ENCODE peak calls at places on chromosomes 11 and 22, in seven cellular contexts. One of them, this sample, is unnamed.

GRCh38 chr22:39938509-39938908 is 21.7 kb upstream of the TMA7B start:
- DNase-seq in HT-29: no peak
- DNase-seq in stimulated activated CD4-positive, alpha-beta T cell treated with anti-CD3 and anti-CD28 coated beads, Interleukin-1b, Interleukin-23, amount 100 ng/mL, for 4 hours: peak
- DNase-seq in Calu3: no peak
- DNase-seq in neuronal stem cell: no peak
- DNase-seq in LoVo: no peak
- DNase-seq in type B pancreatic cell: no peak
- DNase-seq in this sample: no peak

GRCh38 chr11:68542617-68543016 is 82.1 kb downstream of the PPP6R3 start:
- DNase-seq in Calu3: no peak
- DNase-seq in LoVo: no peak
- DNase-seq in type B pancreatic cell: no peak
- DNase-seq in stimulated activated CD4-positive, alpha-beta T cell treated with anti-CD3 and anti-CD28 coated beads, Interleukin-1b, Interleukin-23, amount 100 ng/mL, for 4 hours: no peak
- DNase-seq in HT-29: no peak
- DNase-seq in neuronal stem cell: no peak
- DNase-seq in this sample: peak

GRCh38 chr11:13169709-13170108 is 107.9 kb upstream of the BMAL1 start:
- DNase-seq in stimulated activated CD4-positive, alpha-beta T cell treated with anti-CD3 and anti-CD28 coated beads, Interleukin-1b, Interleukin-23, amount 100 ng/mL, for 4 hours: no peak
- DNase-seq in HT-29: no peak
- DNase-seq in neuronal stem cell: no peak
- DNase-seq in type B pancreatic cell: no peak
- DNase-seq in Calu3: peak
- DNase-seq in LoVo: peak
- DNase-seq in this sample: peak

GRCh38 chr11:119683783-119684182 is 45.2 kb downstream of the NECTIN1 start:
- DNase-seq in HT-29: no peak
- DNase-seq in neuronal stem cell: no peak
- DNase-seq in Calu3: peak
- DNase-seq in type B pancreatic cell: no peak
- DNase-seq in stimulated activated CD4-positive, alpha-beta T cell treated with anti-CD3 and anti-CD28 coated beads, Interleukin-1b, Interleukin-23, amount 100 ng/mL, for 4 hours: no peak
- DNase-seq in LoVo: no peak
- DNase-seq in this sample: no peak

GRCh38 chr11:64566042-64566914 is 24.7 kb upstream of the SLC22A12 start:
- DNase-seq in neuronal stem cell: peak
- DNase-seq in type B pancreatic cell: no peak
- DNase-seq in Calu3: peak
- DNase-seq in stimulated activated CD4-positive, alpha-beta T cell treated with anti-CD3 and anti-CD28 coated beads, Interleukin-1b, Interleukin-23, amount 100 ng/mL, for 4 hours: no peak
- DNase-seq in LoVo: peak
- DNase-seq in HT-29: peak
- DNase-seq in this sample: peak

GRCh38 chr11:68273056-68273738 is 1.4 kb upstream of the C11orf24 start:
- DNase-seq in neuronal stem cell: no peak
- DNase-seq in LoVo: no peak
- DNase-seq in stimulated activated CD4-positive, alpha-beta T cell treated with anti-CD3 and anti-CD28 coated beads, Interleukin-1b, Interleukin-23, amount 100 ng/mL, for 4 hours: no peak
- DNase-seq in HT-29: no peak
- DNase-seq in Calu3: no peak
- DNase-seq in type B pancreatic cell: no peak
- DNase-seq in this sample: no peak

GRCh38 chr11:16603890-16604783 is 134.3 kb upstream of the C11orf58 start:
- DNase-seq in LoVo: peak
- DNase-seq in neuronal stem cell: peak
- DNase-seq in HT-29: peak
- DNase-seq in stimulated activated CD4-positive, alpha-beta T cell treated with anti-CD3 and anti-CD28 coated beads, Interleukin-1b, Interleukin-23, amount 100 ng/mL, for 4 hours: no peak
- DNase-seq in type B pancreatic cell: no peak
- DNase-seq in Calu3: peak
- DNase-seq in this sample: peak

GRCh38 chr11:2385156-2386151 is 8.3 kb downstream of the CD81 start:
- DNase-seq in type B pancreatic cell: no peak
- DNase-seq in LoVo: no peak
- DNase-seq in stimulated activated CD4-positive, alpha-beta T cell treated with anti-CD3 and anti-CD28 coated beads, Interleukin-1b, Interleukin-23, amount 100 ng/mL, for 4 hours: no peak
- DNase-seq in HT-29: no peak
- DNase-seq in Calu3: no peak
- DNase-seq in neuronal stem cell: no peak
- DNase-seq in this sample: no peak

GRCh38 chr11:92123540-92123939 is 101.1 kb upstream of the FAT3 start:
- DNase-seq in stimulated activated CD4-positive, alpha-beta T cell treated with anti-CD3 and anti-CD28 coated beads, Interleukin-1b, Interleukin-23, amount 100 ng/mL, for 4 hours: no peak
- DNase-seq in Calu3: no peak
- DNase-seq in neuronal stem cell: no peak
- DNase-seq in HT-29: peak
- DNase-seq in type B pancreatic cell: no peak
- DNase-seq in LoVo: no peak
- DNase-seq in this sample: peak

This sample was measured in astrocyte of the hippocampus.